ENCODE peak calls at places on chromosomes 11 and 22, in five cellular contexts. One of them, this sample, is unnamed.

GRCh38 chr11:129324533-129325175 is 51.0 kb upstream of the BARX2 start:
- DNase-seq in AG04449: no peak
- DNase-seq in M059J: no peak
- DNase-seq in right atrium auricular region: peak; percentile 65
- DNase-seq in NCI-H2029: peak; percentile 68
- DNase-seq in this sample: no peak

GRCh38 chr11:65954771-65955170 is 6.8 kb upstream of the SART1 start:
- DNase-seq in AG04449: no peak
- DNase-seq in right atrium auricular region: no peak
- DNase-seq in M059J: no peak
- DNase-seq in NCI-H2029: no peak
- DNase-seq in this sample: no peak

GRCh38 chr22:17114958-17115235 is 6.3 kb downstream of the TMEM121B start:
- DNase-seq in NCI-H2029: no peak
- DNase-seq in M059J: no peak
- DNase-seq in right atrium auricular region: no peak
- DNase-seq in AG04449: no peak
- DNase-seq in this sample: no peak

GRCh38 chr11:29305456-29306232 is 711.2 kb downstream of the KCNA4 start:
- DNase-seq in right atrium auricular region: no peak
- DNase-seq in NCI-H2029: no peak
- DNase-seq in M059J: no peak
- DNase-seq in AG04449: no peak
- DNase-seq in this sample: no peak

GRCh38 chr11:114063149-114063828 is 3.8 kb downstream of the ZBTB16 start:
- DNase-seq in M059J: no peak
- DNase-seq in AG04449: no peak
- DNase-seq in right atrium auricular region: no peak
- DNase-seq in NCI-H2029: no peak
- DNase-seq in this sample: no peak

GRCh38 chr11:74538680-74539079 is 45.2 kb upstream of the LIPT2 start:
- DNase-seq in M059J: peak; percentile 6
- DNase-seq in NCI-H2029: no peak
- DNase-seq in AG04449: no peak
- DNase-seq in right atrium auricular region: no peak
- DNase-seq in this sample: no peak

GRCh38 chr11:107999759-108000455 is 8.8 kb upstream of the CUL5 start:
- DNase-seq in right atrium auricular region: no peak
- DNase-seq in AG04449: no peak
- DNase-seq in M059J: peak; percentile 67
- DNase-seq in NCI-H2029: no peak
- DNase-seq in this sample: no peak

GRCh38 chr11:114399903-114400221 is 449 bp downstream of the C11orf71 start:
- DNase-seq in M059J: no peak
- DNase-seq in AG04449: no peak
- DNase-seq in NCI-H2029: peak; percentile 72
- DNase-seq in right atrium auricular region: peak; percentile 77
- DNase-seq in this sample: no peak

GRCh38 chr22:35299217-35299716 is 427 bp upstream of the TOM1 start:
- DNase-seq in right atrium auricular region: no peak
- DNase-seq in AG04449: no peak
- DNase-seq in NCI-H2029: no peak
- DNase-seq in M059J: peak; percentile 36
- DNase-seq in this sample: no peak

This sample was measured in heart left ventricle.